ENCODE peak calls at places on chromosomes 2 and 18, in six cellular contexts. M, G, C, H, W and Z are unnamed samples.

GRCh38 chr2:101188683-101189405 is 37.7 kb upstream of the TBC1D8 start:
- DNase-seq in M (peak), G (peak), C (peak), H (peak), W (peak), Z (no peak)

GRCh38 chr2:8310557-8311455 is 371.1 kb upstream of the ID2 start:
- DNase-seq in M (no peak), G (no peak), C (no peak), H (no peak), W (no peak), Z (no peak)

GRCh38 chr2:73859721-73860586 is 31.2 kb downstream of the STAMBP start:
- DNase-seq in M (no peak), G (peak), C (peak), H (peak), W (no peak), Z (no peak)

GRCh38 chr18:68733693-68734092 is 18.8 kb upstream of the TMX3 start:
- DNase-seq in M (no peak), G (no peak), C (no peak), H (no peak), W (peak), Z (no peak)

GRCh38 chr2:38377501-38378258 is 607 bp upstream of the ATL2 start:
- DNase-seq in M (no peak), G (peak), C (no peak), H (peak), W (peak), Z (no peak)

GRCh38 chr2:226213717-226214116 is 585.9 kb downstream of the IRS1 start:
- DNase-seq in M (no peak), G (no peak), C (no peak), H (peak), W (no peak), Z (no peak)

GRCh38 chr2:150013011-150013410 is 425.4 kb upstream of the MMADHC start:
- DNase-seq in M (no peak), G (no peak), C (no peak), H (peak), W (no peak), Z (no peak)

GRCh38 chr18:61574665-61575064 is 241.4 kb downstream of the CDH20 start:
- DNase-seq in M (no peak), G (no peak), C (peak), H (no peak), W (no peak), Z (no peak)

GRCh38 chr2:25251461-25252273 is 83.3 kb upstream of the POMC start:
- DNase-seq in M (no peak), G (no peak), C (no peak), H (no peak), W (peak), Z (peak)

GRCh38 chr2:231337807-231338759 is 57.4 kb upstream of the B3GNT7 start:
- DNase-seq in M (no peak), G (no peak), C (no peak), H (no peak), W (no peak), Z (no peak)

GRCh38 chr2:11571170-11571569 is 37.3 kb downstream of the GREB1 start:
- DNase-seq in M (no peak), G (no peak), C (no peak), H (no peak), W (no peak), Z (no peak)

GRCh38 chr18:64253900-64254299 is 105.0 kb upstream of the LINC00305 start:
- DNase-seq in M (no peak), G (no peak), C (no peak), H (no peak), W (no peak), Z (no peak)

GRCh38 chr2:41698787-41699422 is 348.9 kb upstream of the PKDCC start:
- DNase-seq in M (peak), G (peak), C (no peak), H (peak), W (peak), Z (no peak)

GRCh38 chr2:27736890-27737204 is 34.7 kb upstream of the MRPL33 start:
- DNase-seq in M (no peak), G (no peak), C (no peak), H (no peak), W (no peak), Z (no peak)

GRCh38 chr2:38268001-38268400 is 109.1 kb downstream of the ATL2 start:
- DNase-seq in M (no peak), G (no peak), C (no peak), H (no peak), W (no peak), Z (no peak)

GRCh38 chr18:13501896-13502295 is 224.5 kb downstream of the FAM210A start:
- DNase-seq in M (no peak), G (no peak), C (no peak), H (no peak), W (no peak), Z (no peak)

GRCh38 chr2:64565949-64566705 is 42.0 kb downstream of the AFTPH start:
- DNase-seq in M (no peak), G (no peak), C (no peak), H (no peak), W (no peak), Z (no peak)

GRCh38 chr2:66105354-66105753 is 329.6 kb upstream of the MEIS1 start:
- DNase-seq in M (no peak), G (no peak), C (no peak), H (no peak), W (no peak), Z (no peak)